ENCODE peak calls at places on chromosomes 1 and 21, in ten cellular contexts. One of them, this sample, is unnamed.
A peak's percentile ranks its signal among the peaks of the same experiment; 100 is the strongest.

GRCh38 chr1:160779662-160780397 is 16.1 kb upstream of the LY9 start:
- DNase-seq in NB4: peak; percentile 66
- DNase-seq in tibial nerve: no peak
- DNase-seq in breast epithelium: no peak
- DNase-seq in sigmoid colon: no peak
- DNase-seq in AG04449: no peak
- DNase-seq in Calu3: peak; percentile 65
- DNase-seq in astrocyte of the cerebellum: no peak
- DNase-seq in HL-60: peak; percentile 33
- DNase-seq in H1: peak; percentile 33
- DNase-seq in this sample: no peak

GRCh38 chr1:158654570-158654969 is 31.9 kb downstream of the SPTA1 start:
- DNase-seq in AG04449: no peak
- DNase-seq in HL-60: peak; percentile 83
- DNase-seq in NB4: peak; percentile 90
- DNase-seq in Calu3: no peak
- DNase-seq in H1: no peak
- DNase-seq in breast epithelium: no peak
- DNase-seq in sigmoid colon: peak; percentile 61
- DNase-seq in astrocyte of the cerebellum: no peak
- DNase-seq in tibial nerve: peak; percentile 17
- DNase-seq in this sample: no peak

GRCh38 chr1:16046865-16047264 is 3.3 kb downstream of the CLCNKB start:
- DNase-seq in AG04449: no peak
- DNase-seq in NB4: no peak
- DNase-seq in tibial nerve: no peak
- DNase-seq in breast epithelium: no peak
- DNase-seq in astrocyte of the cerebellum: no peak
- DNase-seq in Calu3: no peak
- DNase-seq in H1: no peak
- DNase-seq in HL-60: no peak
- DNase-seq in sigmoid colon: no peak
- DNase-seq in this sample: no peak

GRCh38 chr1:207825719-207826556 is 74.1 kb downstream of the CD46 start:
- DNase-seq in AG04449: no peak
- DNase-seq in HL-60: peak; percentile 95
- DNase-seq in H1: no peak
- DNase-seq in astrocyte of the cerebellum: no peak
- DNase-seq in sigmoid colon: peak; percentile 92
- DNase-seq in Calu3: peak; percentile 51
- DNase-seq in breast epithelium: no peak
- DNase-seq in tibial nerve: peak; percentile 73
- DNase-seq in NB4: peak; percentile 94
- DNase-seq in this sample: no peak

GRCh38 chr21:42645211-42646075 is 8.0 kb upstream of the PDE9A start:
- DNase-seq in AG04449: no peak
- DNase-seq in breast epithelium: no peak
- DNase-seq in astrocyte of the cerebellum: no peak
- DNase-seq in H1: no peak
- DNase-seq in HL-60: no peak
- DNase-seq in tibial nerve: no peak
- DNase-seq in NB4: no peak
- DNase-seq in Calu3: no peak
- DNase-seq in sigmoid colon: no peak
- DNase-seq in this sample: no peak

GRCh38 chr1:9842073-9842711 is 18.4 kb upstream of the CLSTN1 start:
- DNase-seq in astrocyte of the cerebellum: no peak
- DNase-seq in sigmoid colon: no peak
- DNase-seq in HL-60: no peak
- DNase-seq in tibial nerve: no peak
- DNase-seq in NB4: no peak
- DNase-seq in breast epithelium: no peak
- DNase-seq in Calu3: no peak
- DNase-seq in H1: no peak
- DNase-seq in AG04449: no peak
- DNase-seq in this sample: no peak

GRCh38 chr1:15400627-15401026 is 9.1 kb upstream of the EFHD2 start:
- DNase-seq in sigmoid colon: no peak
- DNase-seq in Calu3: no peak
- DNase-seq in breast epithelium: no peak
- DNase-seq in astrocyte of the cerebellum: peak; percentile 68
- DNase-seq in tibial nerve: no peak
- DNase-seq in HL-60: no peak
- DNase-seq in AG04449: no peak
- DNase-seq in NB4: no peak
- DNase-seq in H1: no peak
- DNase-seq in this sample: no peak

GRCh38 chr21:37072988-37073416 is at the start of the genes PIGP and TTC3:
- DNase-seq in HL-60: peak; percentile 92
- DNase-seq in Calu3: peak; percentile 95
- DNase-seq in astrocyte of the cerebellum: peak; percentile 78
- DNase-seq in NB4: peak; percentile 94
- DNase-seq in tibial nerve: peak; percentile 85
- DNase-seq in H1: peak; percentile 77
- DNase-seq in breast epithelium: peak; percentile 92
- DNase-seq in sigmoid colon: peak; percentile 97
- DNase-seq in AG04449: no peak
- DNase-seq in this sample: peak; percentile 71

GRCh38 chr1:204885288-204885711 is 14.6 kb downstream of the NFASC start:
- DNase-seq in AG04449: peak; percentile 17
- DNase-seq in Calu3: peak; percentile 22
- DNase-seq in astrocyte of the cerebellum: peak; percentile 41
- DNase-seq in tibial nerve: peak; percentile 68
- DNase-seq in breast epithelium: no peak
- DNase-seq in H1: no peak
- DNase-seq in sigmoid colon: peak; percentile 78
- DNase-seq in NB4: no peak
- DNase-seq in HL-60: no peak
- DNase-seq in this sample: no peak

GRCh38 chr1:100362821-100363466 is 10.6 kb downstream of the CDC14A start:
- DNase-seq in HL-60: no peak
- DNase-seq in astrocyte of the cerebellum: no peak
- DNase-seq in AG04449: no peak
- DNase-seq in Calu3: no peak
- DNase-seq in H1: no peak
- DNase-seq in tibial nerve: no peak
- DNase-seq in NB4: peak; percentile 19
- DNase-seq in sigmoid colon: no peak
- DNase-seq in breast epithelium: no peak
- DNase-seq in this sample: no peak

GRCh38 chr1:221987860-221988520 is 246.1 kb upstream of the DUSP10 start:
- DNase-seq in AG04449: peak; percentile 57
- DNase-seq in HL-60: no peak
- DNase-seq in H1: no peak
- DNase-seq in astrocyte of the cerebellum: no peak
- DNase-seq in sigmoid colon: no peak
- DNase-seq in tibial nerve: no peak
- DNase-seq in Calu3: no peak
- DNase-seq in NB4: peak; percentile 19
- DNase-seq in breast epithelium: no peak
- DNase-seq in this sample: no peak

GRCh38 chr1:221793439-221794078 is 51.7 kb upstream of the DUSP10 start:
- DNase-seq in astrocyte of the cerebellum: no peak
- DNase-seq in HL-60: no peak
- DNase-seq in tibial nerve: no peak
- DNase-seq in NB4: no peak
- DNase-seq in sigmoid colon: no peak
- DNase-seq in AG04449: no peak
- DNase-seq in Calu3: no peak
- DNase-seq in H1: no peak
- DNase-seq in breast epithelium: no peak
- DNase-seq in this sample: no peak

GRCh38 chr1:107669996-107670395 is 295.0 kb downstream of the VAV3 start:
- DNase-seq in HL-60: no peak
- DNase-seq in AG04449: no peak
- DNase-seq in astrocyte of the cerebellum: no peak
- DNase-seq in NB4: no peak
- DNase-seq in breast epithelium: peak; percentile 73
- DNase-seq in Calu3: peak; percentile 76
- DNase-seq in tibial nerve: peak; percentile 42
- DNase-seq in H1: no peak
- DNase-seq in sigmoid colon: peak; percentile 95
- DNase-seq in this sample: no peak

DNA sequence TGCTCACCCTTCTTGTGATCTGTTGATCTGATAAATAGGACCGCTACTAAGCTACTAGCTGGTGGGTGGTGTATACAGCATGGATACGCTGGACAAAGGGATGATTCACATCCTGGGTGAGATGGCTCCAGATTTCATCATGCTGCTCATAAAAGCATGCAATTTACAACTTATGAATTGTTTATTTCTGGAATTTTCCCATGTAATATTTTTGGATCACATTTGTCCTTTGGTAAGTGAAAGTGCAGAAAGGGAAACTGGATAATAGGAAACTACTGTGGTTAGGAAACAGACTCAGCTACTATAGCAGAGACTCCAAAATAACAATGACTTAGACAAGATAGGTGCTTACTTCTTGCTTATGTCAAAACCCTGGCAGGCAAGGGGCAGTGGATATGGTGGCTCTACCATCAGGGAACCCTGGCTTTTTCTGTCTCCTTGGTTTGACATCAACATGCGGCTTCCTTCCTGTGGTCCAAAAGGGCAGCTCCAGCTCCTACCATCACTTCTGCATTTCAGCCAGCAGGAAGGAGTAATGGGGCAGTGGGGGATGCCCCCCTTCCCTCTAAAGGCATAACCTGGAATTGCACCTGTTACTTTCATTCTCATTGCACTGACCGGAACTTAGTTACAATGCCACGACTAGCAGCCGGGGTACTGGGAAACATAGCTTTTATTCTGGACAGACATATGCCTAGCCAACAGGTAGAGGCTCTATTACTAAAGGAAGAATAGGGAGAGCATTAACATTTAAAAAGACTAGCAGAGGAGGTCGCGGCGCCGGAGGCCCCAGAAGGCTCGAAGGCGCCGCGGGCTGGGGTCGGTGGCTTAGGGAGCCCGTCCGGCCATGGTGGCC is 13.8 kb upstream of the AK2 start:
- DNase-seq in HL-60: peak; percentile 54
- DNase-seq in NB4: peak; percentile 86
- DNase-seq in breast epithelium: no peak
- DNase-seq in astrocyte of the cerebellum: no peak
- DNase-seq in Calu3: no peak
- DNase-seq in H1: no peak
- DNase-seq in tibial nerve: no peak
- DNase-seq in AG04449: peak; percentile 82
- DNase-seq in sigmoid colon: peak; percentile 79
- DNase-seq in this sample: no peak
- TF ChIP-seq CTCF in HL-60: no peak
- TF ChIP-seq CTCF in NB4: peak; percentile 41
- TF ChIP-seq CTCF in breast epithelium: no peak
- TF ChIP-seq CTCF in astrocyte of the cerebellum: peak; percentile 30
- TF ChIP-seq CTCF in Calu3: no peak
- TF ChIP-seq CTCF in H1: peak; percentile 32
- TF ChIP-seq CTCF in tibial nerve: no peak
- TF ChIP-seq CTCF in AG04449: peak; percentile 21
- TF ChIP-seq CTCF in sigmoid colon: no peak
- TF ChIP-seq CTCF in this sample: no peak

DNA sequence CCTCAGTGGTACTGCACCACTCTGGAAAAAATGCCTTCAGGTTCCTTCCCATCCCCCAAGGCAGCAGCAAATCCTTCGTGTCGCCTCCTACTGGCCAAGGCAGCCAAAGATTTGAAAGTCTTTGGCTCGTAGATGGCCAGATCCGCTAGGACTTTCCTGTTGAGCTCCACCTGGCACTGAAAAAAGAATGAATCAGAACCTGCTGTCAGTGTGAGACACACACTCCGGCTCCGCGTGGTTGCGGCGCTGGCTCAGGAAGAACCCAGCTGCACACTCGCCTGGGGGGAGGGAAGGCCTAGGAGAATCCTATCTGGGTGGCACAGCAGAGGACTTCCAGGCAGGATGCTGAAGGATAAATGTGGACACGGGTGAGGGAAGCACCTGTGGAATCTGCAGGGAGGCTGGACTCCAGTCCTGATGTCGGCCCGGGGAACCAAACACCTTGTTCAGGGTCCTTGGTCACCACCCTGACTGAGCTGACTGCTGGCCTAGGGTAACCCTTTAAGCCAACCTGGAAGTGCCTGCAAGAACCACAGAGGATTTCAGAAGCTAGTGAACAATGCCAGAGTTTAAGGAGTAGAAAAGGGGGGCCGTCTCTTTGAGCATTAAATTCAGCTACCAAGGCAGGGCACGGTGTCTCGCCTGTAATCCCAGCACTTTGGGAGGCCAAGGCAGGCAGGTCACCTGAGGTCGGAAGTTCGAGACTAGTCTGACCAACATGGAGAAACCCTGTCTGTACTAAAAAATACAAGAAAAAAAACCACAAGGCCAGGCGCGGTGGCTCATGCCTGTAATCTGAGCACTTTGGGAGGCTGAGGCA is 3.2 kb upstream of the CCNL2 start:
- DNase-seq in sigmoid colon: no peak
- DNase-seq in H1: no peak
- DNase-seq in breast epithelium: no peak
- DNase-seq in tibial nerve: no peak
- DNase-seq in AG04449: no peak
- DNase-seq in NB4: peak; percentile 69
- DNase-seq in astrocyte of the cerebellum: no peak
- DNase-seq in HL-60: peak; percentile 59
- DNase-seq in Calu3: peak; percentile 43
- DNase-seq in this sample: no peak
- TF ChIP-seq CTCF in sigmoid colon: peak; percentile 20
- TF ChIP-seq CTCF in H1: peak; percentile 74
- TF ChIP-seq CTCF in breast epithelium: no peak
- TF ChIP-seq CTCF in tibial nerve: no peak
- TF ChIP-seq CTCF in AG04449: peak; percentile 63
- TF ChIP-seq CTCF in NB4: peak; percentile 71
- TF ChIP-seq CTCF in astrocyte of the cerebellum: peak; percentile 76
- TF ChIP-seq CTCF in HL-60: peak; percentile 63
- TF ChIP-seq CTCF in Calu3: no peak
- TF ChIP-seq CTCF in this sample: no peak

GRCh38 chr1:26164036-26164927 is 4.5 kb downstream of the C1orf232 start:
- DNase-seq in NB4: peak; percentile 47
- DNase-seq in tibial nerve: no peak
- DNase-seq in breast epithelium: no peak
- DNase-seq in HL-60: peak; percentile 26
- DNase-seq in Calu3: peak; percentile 59
- DNase-seq in H1: no peak
- DNase-seq in AG04449: no peak
- DNase-seq in sigmoid colon: no peak
- DNase-seq in astrocyte of the cerebellum: no peak
- DNase-seq in this sample: no peak
- TF ChIP-seq CTCF in NB4: peak; percentile 14
- TF ChIP-seq CTCF in tibial nerve: peak; percentile 92
- TF ChIP-seq CTCF in breast epithelium: no peak
- TF ChIP-seq CTCF in HL-60: no peak
- TF ChIP-seq CTCF in Calu3: peak; percentile 63
- TF ChIP-seq CTCF in H1: peak; percentile 73
- TF ChIP-seq CTCF in AG04449: peak; percentile 72
- TF ChIP-seq CTCF in sigmoid colon: peak; percentile 81
- TF ChIP-seq CTCF in astrocyte of the cerebellum: peak; percentile 27
- TF ChIP-seq CTCF in this sample: peak; percentile 56

DNA sequence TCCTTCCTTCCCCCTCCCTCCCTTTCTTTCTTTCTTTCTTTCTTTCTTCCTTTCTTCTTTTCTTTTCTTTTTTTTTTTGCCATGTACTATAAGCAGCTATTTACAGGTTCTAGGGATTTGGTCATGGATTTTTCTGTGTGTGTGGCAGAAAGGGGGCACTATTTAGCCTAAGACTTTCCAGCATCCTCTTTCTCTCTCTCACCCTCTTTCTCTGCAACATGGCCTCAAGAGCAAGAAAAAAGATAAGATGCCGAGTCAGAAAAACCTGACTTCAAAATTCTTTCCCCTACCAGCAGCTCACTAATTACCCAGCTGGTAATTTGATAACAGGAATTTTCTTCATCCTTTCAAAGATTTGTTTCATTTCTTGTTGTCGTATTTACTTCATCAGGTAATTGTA is 458.3 kb upstream of the ADAMTS5 start:
- DNase-seq in sigmoid colon: no peak
- DNase-seq in breast epithelium: no peak
- DNase-seq in tibial nerve: no peak
- DNase-seq in HL-60: no peak
- DNase-seq in AG04449: no peak
- DNase-seq in H1: no peak
- DNase-seq in astrocyte of the cerebellum: no peak
- DNase-seq in NB4: no peak
- DNase-seq in Calu3: no peak
- DNase-seq in this sample: no peak
- TF ChIP-seq CTCF in sigmoid colon: no peak
- TF ChIP-seq CTCF in breast epithelium: no peak
- TF ChIP-seq CTCF in tibial nerve: no peak
- TF ChIP-seq CTCF in HL-60: no peak
- TF ChIP-seq CTCF in AG04449: no peak
- TF ChIP-seq CTCF in H1: peak; percentile 37
- TF ChIP-seq CTCF in astrocyte of the cerebellum: no peak
- TF ChIP-seq CTCF in NB4: no peak
- TF ChIP-seq CTCF in Calu3: no peak
- TF ChIP-seq CTCF in this sample: no peak

This sample was measured in omental fat pad.